ENCODE peak calls at places on chromosome 3, in six cellular contexts. One of them, this sample, is unnamed.

GRCh38 chr3:36649078-36649477 is 115.3 kb downstream of the DCLK3 start:
- DNase-seq in AG04450: no peak
- DNase-seq in GDM1: no peak
- DNase-seq in anterior cingulate cortex: no peak
- DNase-seq in nucleus accumbens: no peak
- DNase-seq in progenitor cell of endocrine pancreas: no peak
- DNase-seq in this sample: no peak

GRCh38 chr3:144324061-144324460 is 352.4 kb downstream of the DIPK2A start:
- DNase-seq in progenitor cell of endocrine pancreas: no peak
- DNase-seq in nucleus accumbens: no peak
- DNase-seq in AG04450: no peak
- DNase-seq in GDM1: no peak
- DNase-seq in anterior cingulate cortex: no peak
- DNase-seq in this sample: no peak

GRCh38 chr3:55959681-55960080 is 472.6 kb upstream of the WNT5A start:
- DNase-seq in GDM1: no peak
- DNase-seq in nucleus accumbens: no peak
- DNase-seq in progenitor cell of endocrine pancreas: no peak
- DNase-seq in anterior cingulate cortex: no peak
- DNase-seq in AG04450: no peak
- DNase-seq in this sample: no peak

GRCh38 chr3:77795013-77795412 is 755.1 kb downstream of the ROBO2 start:
- DNase-seq in GDM1: no peak
- DNase-seq in progenitor cell of endocrine pancreas: peak
- DNase-seq in anterior cingulate cortex: no peak
- DNase-seq in nucleus accumbens: no peak
- DNase-seq in AG04450: no peak
- DNase-seq in this sample: no peak

GRCh38 chr3:185958626-185959025 is 20.8 kb upstream of the TRA2B start:
- DNase-seq in progenitor cell of endocrine pancreas: no peak
- DNase-seq in GDM1: no peak
- DNase-seq in AG04450: no peak
- DNase-seq in nucleus accumbens: no peak
- DNase-seq in anterior cingulate cortex: no peak
- DNase-seq in this sample: no peak

GRCh38 chr3:134658555-134658954 is 7.7 kb upstream of the KY start:
- DNase-seq in nucleus accumbens: no peak
- DNase-seq in AG04450: no peak
- DNase-seq in GDM1: no peak
- DNase-seq in anterior cingulate cortex: no peak
- DNase-seq in progenitor cell of endocrine pancreas: no peak
- DNase-seq in this sample: no peak

GRCh38 chr3:12750223-12750622 is 8.8 kb downstream of the TMEM40 start:
- DNase-seq in AG04450: peak
- DNase-seq in GDM1: no peak
- DNase-seq in progenitor cell of endocrine pancreas: no peak
- DNase-seq in nucleus accumbens: no peak
- DNase-seq in anterior cingulate cortex: no peak
- DNase-seq in this sample: no peak

GRCh38 chr3:124784686-124785382 is 54.6 kb downstream of the UMPS start:
- DNase-seq in anterior cingulate cortex: no peak
- DNase-seq in GDM1: peak
- DNase-seq in progenitor cell of endocrine pancreas: no peak
- DNase-seq in nucleus accumbens: no peak
- DNase-seq in AG04450: no peak
- DNase-seq in this sample: no peak

GRCh38 chr3:183300996-183301562 is 48.0 kb downstream of the B3GNT5 start:
- DNase-seq in AG04450: no peak
- DNase-seq in anterior cingulate cortex: no peak
- DNase-seq in nucleus accumbens: no peak
- DNase-seq in progenitor cell of endocrine pancreas: no peak
- DNase-seq in GDM1: no peak
- DNase-seq in this sample: no peak

GRCh38 chr3:156812521-156813335 is 13.4 kb upstream of the LEKR1 start:
- DNase-seq in progenitor cell of endocrine pancreas: no peak
- DNase-seq in AG04450: no peak
- DNase-seq in anterior cingulate cortex: no peak
- DNase-seq in GDM1: no peak
- DNase-seq in nucleus accumbens: no peak
- DNase-seq in this sample: no peak

GRCh38 chr3:112519424-112520001 is 20.2 kb upstream of the BTLA start:
- DNase-seq in progenitor cell of endocrine pancreas: no peak
- DNase-seq in anterior cingulate cortex: no peak
- DNase-seq in GDM1: peak
- DNase-seq in AG04450: peak
- DNase-seq in nucleus accumbens: no peak
- DNase-seq in this sample: no peak

GRCh38 chr3:155019576-155019975 is 60.5 kb upstream of the MME start:
- DNase-seq in AG04450: peak
- DNase-seq in GDM1: no peak
- DNase-seq in anterior cingulate cortex: no peak
- DNase-seq in nucleus accumbens: no peak
- DNase-seq in progenitor cell of endocrine pancreas: no peak
- DNase-seq in this sample: no peak

GRCh38 chr3:141485578-141486415 is 1.0 kb upstream of the RASA2 start:
- DNase-seq in progenitor cell of endocrine pancreas: no peak
- DNase-seq in nucleus accumbens: no peak
- DNase-seq in GDM1: no peak
- DNase-seq in AG04450: no peak
- DNase-seq in anterior cingulate cortex: no peak
- DNase-seq in this sample: no peak

GRCh38 chr3:42024578-42025387 is 62.9 kb upstream of the ULK4 start:
- DNase-seq in anterior cingulate cortex: no peak
- DNase-seq in nucleus accumbens: no peak
- DNase-seq in AG04450: no peak
- DNase-seq in GDM1: no peak
- DNase-seq in progenitor cell of endocrine pancreas: no peak
- DNase-seq in this sample: no peak

GRCh38 chr3:16884084-16884747 is 539 bp upstream of the PLCL2 start:
- DNase-seq in GDM1: peak
- DNase-seq in AG04450: no peak
- DNase-seq in anterior cingulate cortex: no peak
- DNase-seq in nucleus accumbens: no peak
- DNase-seq in progenitor cell of endocrine pancreas: peak
- DNase-seq in this sample: peak

GRCh38 chr3:149963485-149963884 is 7.2 kb downstream of the PFN2 start:
- DNase-seq in anterior cingulate cortex: no peak
- DNase-seq in GDM1: no peak
- DNase-seq in AG04450: no peak
- DNase-seq in progenitor cell of endocrine pancreas: no peak
- DNase-seq in nucleus accumbens: no peak
- DNase-seq in this sample: no peak

GRCh38 chr3:134852893-134853351 is 57.9 kb downstream of the EPHB1 start:
- DNase-seq in anterior cingulate cortex: no peak
- DNase-seq in AG04450: no peak
- DNase-seq in progenitor cell of endocrine pancreas: no peak
- DNase-seq in GDM1: peak
- DNase-seq in nucleus accumbens: no peak
- DNase-seq in this sample: no peak

GRCh38 chr3:197367081-197367780 is 68.8 kb upstream of the DLG1 start:
- DNase-seq in GDM1: no peak
- DNase-seq in nucleus accumbens: no peak
- DNase-seq in progenitor cell of endocrine pancreas: no peak
- DNase-seq in AG04450: peak
- DNase-seq in anterior cingulate cortex: no peak
- DNase-seq in this sample: no peak

GRCh38 chr3:105933871-105934270 is 65.1 kb upstream of the CBLB start:
- DNase-seq in anterior cingulate cortex: no peak
- DNase-seq in GDM1: no peak
- DNase-seq in progenitor cell of endocrine pancreas: no peak
- DNase-seq in nucleus accumbens: no peak
- DNase-seq in AG04450: peak
- DNase-seq in this sample: no peak

GRCh38 chr3:79367066-79367465 is 400.7 kb downstream of the ROBO1 start:
- DNase-seq in anterior cingulate cortex: no peak
- DNase-seq in AG04450: peak
- DNase-seq in progenitor cell of endocrine pancreas: no peak
- DNase-seq in nucleus accumbens: no peak
- DNase-seq in GDM1: no peak
- DNase-seq in this sample: no peak

GRCh38 chr3:7309707-7310106 is 448.8 kb downstream of the GRM7 start:
- DNase-seq in anterior cingulate cortex: no peak
- DNase-seq in nucleus accumbens: peak
- DNase-seq in progenitor cell of endocrine pancreas: no peak
- DNase-seq in GDM1: peak
- DNase-seq in AG04450: no peak
- DNase-seq in this sample: no peak

GRCh38 chr3:185225523-185225922 is 28.3 kb downstream of the EHHADH start:
- DNase-seq in anterior cingulate cortex: no peak
- DNase-seq in GDM1: no peak
- DNase-seq in nucleus accumbens: no peak
- DNase-seq in AG04450: peak
- DNase-seq in progenitor cell of endocrine pancreas: no peak
- DNase-seq in this sample: no peak

GRCh38 chr3:39434574-39434973 is 28.1 kb downstream of the RPSA start:
- DNase-seq in nucleus accumbens: no peak
- DNase-seq in anterior cingulate cortex: no peak
- DNase-seq in AG04450: no peak
- DNase-seq in GDM1: no peak
- DNase-seq in progenitor cell of endocrine pancreas: no peak
- DNase-seq in this sample: no peak

GRCh38 chr3:156548041-156548687 is 6.8 kb downstream of the SSR3 start:
- DNase-seq in nucleus accumbens: no peak
- DNase-seq in GDM1: no peak
- DNase-seq in progenitor cell of endocrine pancreas: no peak
- DNase-seq in AG04450: no peak
- DNase-seq in anterior cingulate cortex: no peak
- DNase-seq in this sample: no peak

GRCh38 chr3:46668116-46668515 is 25.4 kb downstream of the ALS2CL start:
- DNase-seq in GDM1: no peak
- DNase-seq in nucleus accumbens: no peak
- DNase-seq in AG04450: no peak
- DNase-seq in anterior cingulate cortex: no peak
- DNase-seq in progenitor cell of endocrine pancreas: no peak
- DNase-seq in this sample: peak

GRCh38 chr3:49015072-49015471 is 3.3 kb downstream of the DALRD3 start:
- DNase-seq in GDM1: no peak
- DNase-seq in AG04450: no peak
- DNase-seq in progenitor cell of endocrine pancreas: no peak
- DNase-seq in anterior cingulate cortex: no peak
- DNase-seq in nucleus accumbens: no peak
- DNase-seq in this sample: no peak

GRCh38 chr3:66577804-66578203 is 77.0 kb upstream of the LRIG1 start:
- DNase-seq in progenitor cell of endocrine pancreas: no peak
- DNase-seq in AG04450: no peak
- DNase-seq in nucleus accumbens: no peak
- DNase-seq in anterior cingulate cortex: no peak
- DNase-seq in GDM1: no peak
- DNase-seq in this sample: no peak

GRCh38 chr3:58647661-58648141 is 18.9 kb downstream of the FAM3D start:
- DNase-seq in nucleus accumbens: no peak
- DNase-seq in AG04450: no peak
- DNase-seq in progenitor cell of endocrine pancreas: no peak
- DNase-seq in anterior cingulate cortex: no peak
- DNase-seq in GDM1: no peak
- DNase-seq in this sample: no peak

GRCh38 chr3:152611905-152612304 is 223.0 kb upstream of the P2RY1 start:
- DNase-seq in nucleus accumbens: no peak
- DNase-seq in AG04450: no peak
- DNase-seq in GDM1: no peak
- DNase-seq in anterior cingulate cortex: no peak
- DNase-seq in progenitor cell of endocrine pancreas: no peak
- DNase-seq in this sample: no peak

GRCh38 chr3:115833074-115833473 is 209.8 kb downstream of the GAP43 start:
- DNase-seq in anterior cingulate cortex: no peak
- DNase-seq in GDM1: no peak
- DNase-seq in progenitor cell of endocrine pancreas: no peak
- DNase-seq in nucleus accumbens: no peak
- DNase-seq in AG04450: no peak
- DNase-seq in this sample: no peak

GRCh38 chr3:47421741-47422649 is 41.2 kb downstream of the PTPN23 start:
- DNase-seq in GDM1: no peak
- DNase-seq in progenitor cell of endocrine pancreas: no peak
- DNase-seq in AG04450: no peak
- DNase-seq in nucleus accumbens: no peak
- DNase-seq in anterior cingulate cortex: no peak
- DNase-seq in this sample: peak

GRCh38 chr3:187228740-187229139 is 31.5 kb downstream of the RTP1 start:
- DNase-seq in GDM1: no peak
- DNase-seq in progenitor cell of endocrine pancreas: no peak
- DNase-seq in AG04450: no peak
- DNase-seq in anterior cingulate cortex: no peak
- DNase-seq in nucleus accumbens: no peak
- DNase-seq in this sample: no peak

GRCh38 chr3:143329567-143330164 is 210.1 kb downstream of the CHST2 start:
- DNase-seq in nucleus accumbens: no peak
- DNase-seq in anterior cingulate cortex: no peak
- DNase-seq in AG04450: no peak
- DNase-seq in progenitor cell of endocrine pancreas: no peak
- DNase-seq in GDM1: no peak
- DNase-seq in this sample: no peak

GRCh38 chr3:3862534-3862933 is 63.3 kb downstream of the LRRN1 start:
- DNase-seq in AG04450: no peak
- DNase-seq in anterior cingulate cortex: no peak
- DNase-seq in nucleus accumbens: no peak
- DNase-seq in progenitor cell of endocrine pancreas: no peak
- DNase-seq in GDM1: no peak
- DNase-seq in this sample: no peak

GRCh38 chr3:24548278-24548677 is 53.6 kb upstream of the THRB start:
- DNase-seq in progenitor cell of endocrine pancreas: no peak
- DNase-seq in anterior cingulate cortex: no peak
- DNase-seq in nucleus accumbens: no peak
- DNase-seq in GDM1: no peak
- DNase-seq in AG04450: no peak
- DNase-seq in this sample: no peak

GRCh38 chr3:47847801-47848518 is 45.0 kb downstream of the DHX30 start:
- DNase-seq in GDM1: no peak
- DNase-seq in AG04450: no peak
- DNase-seq in anterior cingulate cortex: no peak
- DNase-seq in progenitor cell of endocrine pancreas: no peak
- DNase-seq in nucleus accumbens: no peak
- DNase-seq in this sample: no peak

GRCh38 chr3:165635791-165636681 is 201.2 kb downstream of the BCHE start:
- DNase-seq in GDM1: no peak
- DNase-seq in nucleus accumbens: no peak
- DNase-seq in anterior cingulate cortex: no peak
- DNase-seq in AG04450: no peak
- DNase-seq in progenitor cell of endocrine pancreas: no peak
- DNase-seq in this sample: no peak